ENCODE peak calls at places on chromosomes 7 and 10, in six cellular contexts. E is hepatocyte, V is osteocyte, A is esophagus muscularis mucosa, W is H1, Z is sigmoid colon. D is an unnamed sample.

GRCh38 chr10:11993834-11994468 is 48.7 kb downstream of the UPF2 start:
- DNase-seq in W (no peak), Z (no peak), V (no peak), E (no peak), A (no peak), D (no peak)

GRCh38 chr7:120337308-120337907 is 64.4 kb downstream of the KCND2 start:
- DNase-seq in Z (no peak), V (no peak), E (peak), A (no peak), W (no peak), D (peak)

GRCh38 chr7:57641521-57642067 is 191.6 kb downstream of the ZNF716 start:
- DNase-seq in E (no peak), A (no peak), V (peak), W (no peak), Z (no peak), D (no peak)

GRCh38 chr10:12720217-12720981 is 281.1 kb downstream of the CCDC3 start:
- DNase-seq in E (peak), W (no peak), Z (peak), A (no peak), V (no peak), D (peak)

GRCh38 chr7:140597425-140597949 is 43.1 kb downstream of the DENND2A start:
- DNase-seq in W (no peak), Z (no peak), E (no peak), V (no peak), A (no peak), D (no peak)

GRCh38 chr7:134780166-134780853 is 876 bp downstream of the CALD1 start:
- DNase-seq in E (no peak), A (peak), V (no peak), Z (no peak), W (no peak), D (peak)

GRCh38 chr7:95595825-95596182 is 512 bp downstream of the PDK4 start:
- DNase-seq in W (no peak), V (no peak), E (no peak), Z (no peak), A (no peak), D (peak)

GRCh38 chr7:159102681-159103381 is 41.8 kb downstream of the VIPR2 start:
- DNase-seq in Z (peak), W (no peak), E (no peak), V (no peak), A (no peak), D (no peak)

GRCh38 chr10:10432306-10433035 is 585.2 kb upstream of the CELF2 start:
- DNase-seq in A (no peak), V (no peak), W (no peak), E (no peak), Z (no peak), D (no peak)

GRCh38 chr10:120732067-120732466 is 119.1 kb upstream of the WDR11 start:
- DNase-seq in A (no peak), W (no peak), V (no peak), E (peak), Z (no peak), D (peak)

GRCh38 chr7:116698930-116699722 is 27.1 kb downstream of the MET start:
- DNase-seq in A (no peak), W (no peak), E (no peak), Z (no peak), V (no peak), D (no peak)

GRCh38 chr7:98755138-98755898 is 114.5 kb downstream of the TMEM130 start:
- DNase-seq in W (no peak), Z (no peak), V (no peak), A (no peak), E (no peak), D (no peak)

GRCh38 chr10:23362879-23363787 is 18.5 kb upstream of the C10orf67 start:
- DNase-seq in V (no peak), E (no peak), Z (no peak), W (no peak), A (no peak), D (no peak)

GRCh38 chr10:127354255-127354654 is 157.9 kb upstream of the INSYN2A start:
- DNase-seq in Z (no peak), E (no peak), A (no peak), V (no peak), W (no peak), D (no peak)

GRCh38 chr7:1520574-1521234 is 9.8 kb upstream of the MAFK start:
- DNase-seq in E (peak), V (no peak), Z (no peak), A (no peak), W (no peak), D (peak)

GRCh38 chr10:131396108-131397010 is 84.8 kb upstream of the TCERG1L start:
- DNase-seq in E (peak), V (no peak), A (no peak), Z (peak), W (no peak), D (no peak)

GRCh38 chr7:111486472-111487142 is 75.7 kb downstream of the IMMP2L start:
- DNase-seq in A (no peak), W (no peak), V (no peak), Z (no peak), E (peak), D (peak)

GRCh38 chr7:111038185-111038584 is 52.7 kb upstream of the LRRN3 start:
- DNase-seq in E (no peak), Z (no peak), A (no peak), W (no peak), V (no peak), D (no peak)

GRCh38 chr7:77903597-77903996 is 105.0 kb downstream of the PHTF2 start:
- DNase-seq in E (no peak), A (no peak), V (no peak), Z (no peak), W (no peak), D (peak)

GRCh38 chr7:3730271-3730670 is 429.2 kb downstream of the SDK1 start:
- DNase-seq in V (no peak), E (no peak), A (no peak), Z (no peak), W (no peak), D (no peak)

GRCh38 chr7:100607111-100607510 is 4.9 kb downstream of the PCOLCE start:
- DNase-seq in A (no peak), Z (no peak), V (no peak), E (no peak), W (no peak), D (no peak)

GRCh38 chr10:58275261-58275660 is 6.3 kb downstream of the CISD1 start:
- DNase-seq in V (no peak), W (no peak), E (peak), A (no peak), Z (no peak), D (no peak)

GRCh38 chr10:2392145-2392812 is 655.0 kb upstream of the ADARB2 start:
- DNase-seq in Z (no peak), A (no peak), E (peak), W (no peak), V (no peak), D (no peak)

GRCh38 chr10:8044331-8044907 is 10.1 kb upstream of the GATA3 start:
- DNase-seq in E (no peak), Z (no peak), W (no peak), A (no peak), V (no peak), D (no peak)

GRCh38 chr7:155545348-155545747 is 1.0 kb downstream of the CNPY1 start:
- DNase-seq in A (no peak), E (no peak), W (no peak), V (no peak), Z (no peak), D (no peak)

GRCh38 chr10:12960431-12960898 is 41.0 kb downstream of the CCDC3 start:
- DNase-seq in W (no peak), V (peak), A (no peak), Z (no peak), E (peak), D (no peak)

GRCh38 chr7:72267291-72267800 is 144.8 kb downstream of the CALN1 start:
- DNase-seq in E (no peak), A (no peak), Z (no peak), W (no peak), V (no peak), D (no peak)

GRCh38 chr10:70192325-70192966 is 22.1 kb upstream of the SAR1A start:
- DNase-seq in E (no peak), Z (no peak), V (no peak), W (no peak), A (no peak), D (peak)

GRCh38 chr10:121532465-121532864 is 65.8 kb downstream of the FGFR2 start:
- DNase-seq in Z (no peak), A (no peak), V (no peak), W (no peak), E (no peak), D (no peak)

GRCh38 chr10:17479015-17479615 is 24.7 kb upstream of the ST8SIA6 start:
- DNase-seq in W (no peak), Z (no peak), A (no peak), E (no peak), V (no peak), D (no peak)

GRCh38 chr10:70925377-70926214 is 37.2 kb upstream of the PCBD1 start:
- DNase-seq in E (peak), W (peak), Z (no peak), A (no peak), V (no peak), D (peak)

GRCh38 chr7:25122373-25122772 is 2.7 kb downstream of the CYCS start:
- DNase-seq in W (no peak), A (no peak), V (no peak), E (no peak), Z (no peak), D (no peak)

GRCh38 chr7:148753224-148753623 is 54.5 kb downstream of the CUL1 start:
- DNase-seq in A (no peak), E (no peak), Z (no peak), W (no peak), V (no peak), D (no peak)

GRCh38 chr10:9342865-9343450 is 1288.5 kb downstream of the GATA3 start:
- DNase-seq in A (no peak), V (no peak), W (no peak), Z (no peak), E (peak), D (peak)

GRCh38 chr7:17402628-17403278 is 104.3 kb downstream of the AHR start:
- DNase-seq in V (no peak), E (no peak), W (no peak), A (no peak), Z (no peak), D (no peak)

GRCh38 chr7:137606061-137606674 is 240.6 kb downstream of the DGKI start:
- DNase-seq in E (peak), W (no peak), V (no peak), A (no peak), Z (no peak), D (peak)

GRCh38 chr7:115707236-115707635 is 323.3 kb downstream of the TFEC start:
- DNase-seq in A (no peak), Z (no peak), W (peak), E (peak), V (no peak), D (peak)

GRCh38 chr7:68439897-68440296 is 1158.4 kb upstream of the AUTS2 start:
- DNase-seq in A (no peak), Z (no peak), E (no peak), V (no peak), W (no peak), D (no peak)

GRCh38 chr7:68440870-68441269 is 1157.4 kb upstream of the AUTS2 start:
- DNase-seq in E (no peak), W (no peak), V (no peak), Z (no peak), A (no peak), D (no peak)

GRCh38 chr7:68438016-68438415 is 1160.3 kb upstream of the AUTS2 start:
- DNase-seq in Z (no peak), V (no peak), E (no peak), W (no peak), A (no peak), D (no peak)

GRCh38 chr7:68441610-68442009 is 1156.7 kb upstream of the AUTS2 start:
- DNase-seq in W (no peak), A (no peak), E (no peak), V (no peak), Z (no peak), D (no peak)

DNA sequence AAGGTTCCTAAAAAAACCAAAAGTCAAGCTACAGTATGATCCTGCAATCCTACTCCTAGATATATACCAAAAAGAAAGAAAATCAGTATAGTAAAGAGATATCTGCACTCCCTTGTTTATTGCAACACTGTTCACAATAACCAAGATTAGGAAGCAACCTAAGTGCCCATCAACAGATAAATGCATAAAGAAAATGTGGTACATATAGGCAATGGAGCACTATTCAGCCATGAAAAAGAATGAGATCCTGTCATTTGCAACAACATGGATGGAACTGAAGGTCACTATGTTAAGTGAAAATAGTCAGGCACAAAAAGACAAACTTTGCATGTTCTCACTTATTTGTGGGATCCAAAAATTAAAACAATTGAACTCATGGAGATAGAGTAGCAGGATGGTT is 1159.5 kb upstream of the AUTS2 start:
- DNase-seq in W (no peak), V (no peak), E (no peak), A (no peak), Z (no peak), D (no peak)
- TF ChIP-seq CTCF in W (no peak), V (no peak), E (no peak), A (no peak), Z (no peak), D (no peak)

DNA sequence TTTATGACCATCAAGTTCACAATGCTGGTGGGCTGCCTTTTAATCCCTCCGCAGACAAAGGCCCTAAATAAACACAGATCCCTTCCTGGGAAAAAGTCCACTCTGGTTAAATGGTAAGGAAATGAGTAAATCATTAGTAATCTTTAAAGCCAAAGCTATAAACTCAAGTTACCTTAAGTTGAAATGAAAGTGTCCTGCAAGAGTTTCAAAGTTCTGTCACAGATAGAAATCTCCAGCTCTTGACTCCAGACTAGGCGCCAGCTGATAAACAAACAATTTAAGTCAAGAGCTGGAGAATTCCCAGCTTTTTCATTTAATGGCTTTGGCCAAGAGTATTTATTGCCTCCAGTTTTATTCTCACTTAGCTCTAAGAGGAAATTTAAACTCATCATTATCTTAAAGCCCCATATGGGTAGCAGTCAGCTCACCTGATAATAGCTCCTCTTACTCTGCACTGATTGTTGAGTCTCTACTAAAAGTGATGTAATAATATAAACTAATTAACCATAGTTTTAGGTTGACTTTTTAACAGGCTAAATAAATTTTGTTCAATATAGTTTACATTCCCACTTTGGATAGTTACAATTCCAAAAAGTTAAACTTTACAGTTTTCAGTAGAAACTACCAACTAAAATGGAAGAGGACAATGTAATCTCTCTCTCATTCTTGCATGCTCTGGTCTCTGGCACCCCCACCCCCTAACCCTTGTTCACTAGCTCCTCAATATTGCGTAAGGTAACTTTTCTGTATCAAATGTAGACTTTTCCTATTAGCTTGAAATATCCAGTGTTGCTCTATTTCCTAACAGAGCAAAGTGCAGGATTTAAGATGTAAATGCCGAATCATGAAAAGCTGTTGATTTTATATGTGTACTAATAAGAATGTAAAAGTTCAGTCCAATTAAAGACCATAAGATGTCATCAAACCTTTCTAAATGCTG is 56.1 kb downstream of the HIBADH start:
- DNase-seq in W (no peak), E (peak), Z (no peak), A (no peak), V (no peak), D (no peak)
- TF ChIP-seq CTCF in W (no peak), E (no peak), Z (no peak), A (no peak), V (no peak), D (no peak)

GRCh38 chr10:98310721-98311120 is 42.7 kb upstream of the LOXL4 start:
- DNase-seq in W (no peak), E (no peak), Z (no peak), V (no peak), A (no peak), D (no peak)

GRCh38 chr10:98307916-98308315 is 39.9 kb upstream of the LOXL4 start:
- DNase-seq in W (no peak), A (no peak), E (no peak), Z (no peak), V (no peak), D (no peak)

GRCh38 chr10:98309366-98310355 is 41.7 kb upstream of the LOXL4 start:
- DNase-seq in V (peak), A (no peak), W (peak), Z (peak), E (peak), D (peak)

GRCh38 chr10:98306501-98306900 is 38.5 kb upstream of the LOXL4 start:
- DNase-seq in A (no peak), Z (no peak), W (no peak), V (no peak), E (no peak), D (no peak)

GRCh38 chr10:98308602-98309365 is 40.8 kb upstream of the LOXL4 start:
- DNase-seq in Z (no peak), V (no peak), A (no peak), E (no peak), W (no peak), D (no peak)
- TF ChIP-seq CTCF in Z (peak), V (no peak), A (no peak), E (peak), W (peak), D (no peak)

GRCh38 chr7:158076656-158077055 is 511.0 kb downstream of the PTPRN2 start:
- DNase-seq in A (no peak), E (no peak), W (no peak), Z (no peak), V (no peak), D (no peak)

GRCh38 chr7:158075633-158076001 is 512.0 kb downstream of the PTPRN2 start:
- DNase-seq in A (no peak), E (no peak), V (no peak), Z (no peak), W (no peak), D (no peak)

GRCh38 chr7:158076215-158076614 is 511.4 kb downstream of the PTPRN2 start:
- DNase-seq in E (no peak), A (no peak), W (no peak), Z (no peak), V (no peak), D (no peak)

GRCh38 chr7:158073845-158074840 is 513.5 kb downstream of the PTPRN2 start:
- DNase-seq in A (no peak), W (no peak), V (no peak), Z (peak), E (no peak), D (no peak)

DNA sequence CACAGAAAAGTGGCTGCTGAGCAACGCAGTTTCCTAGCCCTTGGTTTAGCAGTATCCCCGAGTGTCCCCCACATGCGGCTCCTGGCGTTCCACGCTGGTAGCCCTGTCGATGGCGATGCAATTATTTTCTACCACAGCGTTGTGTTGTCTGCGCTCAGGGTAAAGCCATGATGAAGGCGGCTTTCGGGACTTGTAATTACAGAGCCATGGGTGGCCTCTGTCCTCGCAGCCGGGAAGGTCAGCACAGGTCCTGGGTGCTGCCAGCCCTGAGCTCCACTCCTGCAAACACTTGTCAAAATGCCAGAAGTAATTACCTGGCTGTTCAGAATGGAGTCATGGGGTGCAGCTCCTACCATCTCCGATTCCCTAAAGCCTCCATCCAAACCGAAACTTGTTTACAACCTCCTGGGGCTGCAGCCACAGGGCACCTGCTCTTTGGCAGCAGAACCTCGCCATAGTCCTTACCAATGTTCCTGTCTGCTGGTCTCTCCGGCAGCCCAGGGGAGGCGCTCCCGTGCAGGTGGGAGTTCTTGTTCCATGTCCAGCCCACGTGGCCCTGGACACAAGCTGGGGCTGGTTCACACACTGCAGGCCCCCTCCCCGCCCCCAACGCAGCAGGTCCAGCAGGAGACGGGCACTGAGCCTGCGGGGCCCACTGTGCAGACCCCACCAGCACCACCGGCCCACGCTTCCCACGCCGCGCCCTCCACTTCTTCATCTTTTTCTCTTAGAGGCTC is 512.6 kb downstream of the PTPRN2 start:
- DNase-seq in V (no peak), E (no peak), Z (peak), W (no peak), A (no peak), D (no peak)
- TF ChIP-seq CTCF in V (no peak), E (no peak), Z (no peak), W (no peak), A (no peak), D (no peak)

GRCh38 chr7:144098776-144099175 is 10.6 kb upstream of the OR2A2 start:
- DNase-seq in V (no peak), E (no peak), A (no peak), W (no peak), Z (no peak), D (no peak)
- TF ChIP-seq CTCF in V (no peak), E (no peak), A (no peak), W (no peak), Z (no peak), D (no peak)

GRCh38 chr10:6516277-6516676 is 63.8 kb downstream of the PRKCQ start:
- DNase-seq in W (peak), A (peak), E (no peak), Z (no peak), V (no peak), D (no peak)
- TF ChIP-seq CTCF in W (peak), A (no peak), E (no peak), Z (no peak), V (no peak), D (no peak)

D was measured in MCF 10A.